ENCODE peak calls at places on chromosomes 6 and 20, in seven cellular contexts. Q is fibroblast of mammary gland; X is activated CD8-positive, alpha-beta T cell treated with anti-CD3 and anti-CD28 coated beads for 36 hours; E is lower leg skin; J is activated B cell treated with CpG ODN at 0.5 μM for 24 hours; U is PC-9; V is GM13976. Y is an unnamed sample.

GRCh38 chr6:37524025-37524647 is 24.4 kb upstream of the CCDC167 start:
- DNase-seq in Q (peak; percentile 27), X (no peak), E (no peak), J (no peak), U (no peak), V (no peak), Y (no peak)

GRCh38 chr6:167661456-167662103 is 165.1 kb upstream of the AFDN start:
- DNase-seq in Q (no peak), X (no peak), E (no peak), J (no peak), U (no peak), V (no peak), Y (no peak)

GRCh38 chr20:50762435-50763201 is 31.2 kb downstream of the PARD6B start:
- DNase-seq in Q (peak; percentile 63), X (no peak), E (peak; percentile 30), J (no peak), U (peak; percentile 50), V (no peak), Y (no peak)

GRCh38 chr6:134315189-134315588 is 2.7 kb downstream of the SGK1 start:
- DNase-seq in Q (no peak), X (no peak), E (no peak), J (no peak), U (no peak), V (no peak), Y (peak; percentile 11)

GRCh38 chr6:15132854-15133670 is 112.8 kb upstream of the JARID2 start:
- DNase-seq in Q (peak; percentile 98), X (no peak), E (peak; percentile 27), J (no peak), U (peak; percentile 40), V (no peak), Y (no peak)

GRCh38 chr20:6122873-6123649 is at the start of gene FERMT1:
- DNase-seq in Q (peak; percentile 66), X (peak; percentile 60), E (no peak), J (no peak), U (peak; percentile 77), V (peak; percentile 45), Y (peak; percentile 77)

GRCh38 chr6:152054441-152054840 is 247.0 kb downstream of the ESR1 start:
- DNase-seq in Q (peak; percentile 28), X (no peak), E (no peak), J (no peak), U (peak; percentile 15), V (no peak), Y (no peak)

GRCh38 chr6:15500078-15500740 is 162.6 kb downstream of the DTNBP1 start:
- DNase-seq in Q (no peak), X (no peak), E (no peak), J (no peak), U (no peak), V (no peak), Y (no peak)

GRCh38 chr6:154528286-154528915 is 17.9 kb upstream of the CNKSR3 start:
- DNase-seq in Q (no peak), X (no peak), E (no peak), J (no peak), U (no peak), V (no peak), Y (no peak)

GRCh38 chr20:31593221-31594001 is 11.7 kb upstream of the ID1 start:
- DNase-seq in Q (peak; percentile 94), X (peak; percentile 76), E (peak; percentile 77), J (no peak), U (peak; percentile 100), V (no peak), Y (peak; percentile 83)

GRCh38 chr20:38186788-38187221 is 21.7 kb upstream of the TGM2 start:
- DNase-seq in Q (no peak), X (no peak), E (no peak), J (no peak), U (peak; percentile 66), V (no peak), Y (no peak)

GRCh38 chr6:6393069-6393529 is 72.6 kb upstream of the F13A1 start:
- DNase-seq in Q (no peak), X (no peak), E (no peak), J (no peak), U (no peak), V (no peak), Y (no peak)

GRCh38 chr6:166025149-166025898 is 142.3 kb downstream of the TBXT start:
- DNase-seq in Q (peak; percentile 71), X (no peak), E (no peak), J (no peak), U (no peak), V (no peak), Y (no peak)

GRCh38 chr6:3506751-3507388 is 50.0 kb upstream of the SLC22A23 start:
- DNase-seq in Q (no peak), X (no peak), E (no peak), J (no peak), U (no peak), V (no peak), Y (no peak)

GRCh38 chr6:26322645-26323482 is 42.1 kb upstream of the BTN3A2 start:
- DNase-seq in Q (peak; percentile 93), X (peak; percentile 79), E (peak; percentile 59), J (no peak), U (peak; percentile 77), V (peak; percentile 55), Y (no peak)

DNA sequence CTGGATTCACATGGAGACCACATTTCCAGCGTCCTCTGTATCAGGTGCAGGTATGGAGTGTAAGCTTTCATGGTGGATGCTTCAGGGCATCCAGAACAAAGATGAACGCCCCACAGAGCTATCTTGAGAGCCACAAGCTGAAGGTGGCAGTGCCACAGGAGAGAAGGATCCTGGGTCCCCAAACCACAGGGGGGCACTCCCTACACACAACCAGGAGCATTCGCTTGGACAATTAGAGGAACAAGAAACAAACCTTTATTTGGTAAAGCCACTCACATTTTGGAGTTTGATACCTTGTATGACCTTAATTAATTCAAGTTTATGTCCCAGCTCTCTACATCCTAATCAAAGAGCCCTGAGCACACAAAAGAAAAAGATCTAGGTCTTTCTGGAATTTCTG is 406.3 kb downstream of the PREX1 start:
- DNase-seq in Q (no peak), X (no peak), E (no peak), J (no peak), U (peak; percentile 38), V (no peak), Y (no peak)
- TF ChIP-seq CTCF in Q (no peak), X (no peak), E (no peak), J (no peak), U (peak; percentile 55), V (no peak), Y (no peak)

GRCh38 chr20:63957690-63958441 is 1.6 kb upstream of the UCKL1 start:
- DNase-seq in Q (peak; percentile 65), X (peak; percentile 80), E (no peak), J (no peak), U (peak; percentile 93), V (no peak), Y (no peak)

GRCh38 chr20:63955281-63955845 is 853 bp downstream of the UCKL1 start:
- DNase-seq in Q (no peak), X (no peak), E (no peak), J (no peak), U (peak; percentile 59), V (peak; percentile 77), Y (no peak)

GRCh38 chr20:63956664-63957003 is 418 bp upstream of the UCKL1 start:
- DNase-seq in Q (no peak), X (no peak), E (no peak), J (no peak), U (no peak), V (no peak), Y (no peak)

GRCh38 chr20:63957004-63957689 is 931 bp upstream of the UCKL1 start:
- DNase-seq in Q (peak; percentile 60), X (peak; percentile 91), E (no peak), J (peak; percentile 65), U (peak; percentile 95), V (peak; percentile 81), Y (no peak)

DNA sequence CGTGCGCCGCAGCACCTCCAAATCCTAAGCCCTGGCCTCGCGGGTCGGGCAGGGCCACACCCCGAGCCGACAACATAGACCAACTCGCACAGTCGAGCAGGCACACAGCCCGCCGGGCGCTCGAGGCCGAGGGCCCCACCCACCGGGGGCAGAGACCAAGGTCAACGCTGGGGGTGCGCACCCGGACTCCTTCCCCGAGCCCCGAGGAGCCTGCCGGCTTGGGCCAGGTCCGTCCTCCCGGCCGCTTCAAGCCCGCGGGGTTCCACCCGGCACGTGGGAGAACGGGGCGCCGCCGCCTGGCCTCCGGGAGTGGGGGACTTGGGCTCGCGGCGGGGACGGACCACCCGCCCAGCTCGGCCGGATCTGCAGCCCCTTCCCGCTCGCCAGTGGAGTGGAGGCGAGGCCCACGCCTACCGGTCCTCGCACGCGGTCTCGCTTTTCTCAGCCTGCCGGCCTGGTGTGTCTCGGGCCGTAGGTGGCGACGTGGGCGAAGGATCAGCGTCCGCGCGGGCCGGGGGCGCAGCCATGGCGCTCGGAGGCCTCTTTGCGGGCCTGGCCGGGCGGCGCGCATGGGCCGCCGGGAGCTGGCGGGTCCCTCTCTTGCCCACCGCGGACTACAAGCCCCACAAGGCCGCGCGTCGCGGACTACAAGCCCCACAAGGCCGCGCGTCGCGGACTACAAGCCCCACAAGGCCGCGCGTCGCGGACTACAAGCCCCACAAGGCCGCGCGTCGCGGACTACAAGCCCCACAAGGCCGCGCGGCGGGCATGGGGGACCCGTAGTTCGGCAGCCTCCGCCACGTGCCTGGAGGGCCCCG is at the start of gene UCKL1:
- DNase-seq in Q (peak; percentile 88), X (peak; percentile 93), E (peak; percentile 91), J (peak; percentile 87), U (peak; percentile 94), V (peak; percentile 93), Y (peak; percentile 92)
- TF ChIP-seq CTCF in Q (no peak), X (peak; percentile 19), E (no peak), J (no peak), U (peak; percentile 13), V (no peak), Y (peak; percentile 9)

DNA sequence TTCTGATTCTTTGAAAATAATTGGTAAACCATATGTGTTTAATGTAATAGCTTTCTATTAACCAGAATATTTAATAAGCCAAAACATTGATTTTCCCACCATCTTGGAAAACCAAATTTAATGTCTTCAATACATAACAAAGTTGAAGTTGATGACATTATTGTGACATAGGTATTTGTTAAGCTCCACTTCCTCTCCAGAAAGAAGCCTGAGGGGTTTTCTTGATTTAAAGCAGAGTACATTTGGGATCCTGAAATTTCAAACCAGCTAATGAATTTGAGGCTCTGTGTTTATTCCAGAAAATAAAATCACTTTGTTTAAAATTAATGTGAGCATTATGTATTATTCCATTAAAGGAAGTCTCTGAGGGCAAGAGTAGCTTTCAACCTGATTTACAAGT is 106.3 kb downstream of the PERP start:
- DNase-seq in Q (no peak), X (no peak), E (no peak), J (no peak), U (no peak), V (no peak), Y (no peak)
- TF ChIP-seq CTCF in Q (no peak), X (no peak), E (no peak), J (no peak), U (no peak), V (no peak), Y (no peak)

GRCh38 chr6:30075987-30076311 is 380 bp upstream of the RNF39 start:
- DNase-seq in Q (no peak), X (no peak), E (peak; percentile 54), J (no peak), U (peak; percentile 96), V (no peak), Y (no peak)

GRCh38 chr6:30074331-30075093 is 1.1 kb downstream of the RNF39 start:
- DNase-seq in Q (no peak), X (no peak), E (no peak), J (no peak), U (peak; percentile 47), V (peak; percentile 41), Y (no peak)

GRCh38 chr6:30073489-30074240 is 1.9 kb downstream of the RNF39 start:
- DNase-seq in Q (no peak), X (no peak), E (no peak), J (no peak), U (no peak), V (no peak), Y (no peak)

GRCh38 chr6:30076333-30076732 is 764 bp upstream of the RNF39 start:
- DNase-seq in Q (no peak), X (no peak), E (no peak), J (no peak), U (no peak), V (no peak), Y (no peak)

GRCh38 chr6:30075094-30075986 is at the start of gene RNF39:
- DNase-seq in Q (no peak), X (peak; percentile 40), E (peak; percentile 65), J (no peak), U (no peak), V (peak; percentile 44), Y (no peak)
- TF ChIP-seq CTCF in Q (peak; percentile 32), X (peak; percentile 57), E (no peak), J (no peak), U (peak; percentile 71), V (peak; percentile 10), Y (peak; percentile 36)